ENCODE peak calls at places on chromosomes 3 and 15, in ten cellular contexts. A is NCI-H460; V is activated T-cell treated with anti-CD3 and anti-CD28 coated beads for 24 hours; L is NCI-H2029 treated with DMSO at 0.1 percent for 48 hours; O is EL; W is NCI-H1694 treated with DMSO at 0.1 percent for 48 hours; N is colonic mucosa; X is endothelial cell; D is fibroblast of lung; P is CD8-positive, alpha-beta memory T cell. H is an unnamed sample.

GRCh38 chr3:197226179-197226578 is 72.2 kb downstream of the DLG1 start:
- DNase-seq in A (no peak), V (no peak), L (no peak), O (no peak), W (no peak), N (no peak), X (no peak), D (no peak), P (no peak), H (peak; percentile 75)

GRCh38 chr3:76990606-76991005 is 49.3 kb upstream of the ROBO2 start:
- DNase-seq in A (no peak), V (no peak), L (no peak), O (no peak), W (no peak), N (no peak), X (no peak), D (no peak), P (no peak), H (no peak)

GRCh38 chr15:59819047-59819446 is 129.9 kb upstream of the BNIP2 start:
- DNase-seq in A (no peak), V (no peak), L (no peak), O (no peak), W (peak; percentile 91), N (no peak), X (no peak), D (no peak), P (no peak), H (no peak)

GRCh38 chr3:66472313-66473134 is 28.3 kb downstream of the LRIG1 start:
- DNase-seq in A (no peak), V (peak; percentile 46), L (no peak), O (peak; percentile 72), W (no peak), N (peak; percentile 68), X (no peak), D (peak; percentile 90), P (no peak), H (no peak)

GRCh38 chr3:63048365-63048764 is 173.1 kb upstream of the CADPS start:
- DNase-seq in A (no peak), V (no peak), L (no peak), O (no peak), W (no peak), N (no peak), X (no peak), D (peak; percentile 70), P (no peak), H (no peak)

GRCh38 chr15:69524296-69524695 is 71.7 kb downstream of the RPLP1 start:
- DNase-seq in A (no peak), V (no peak), L (no peak), O (no peak), W (no peak), N (peak; percentile 63), X (no peak), D (no peak), P (no peak), H (no peak)

GRCh38 chr3:155106059-155106458 is 25.9 kb downstream of the MME start:
- DNase-seq in A (no peak), V (no peak), L (no peak), O (no peak), W (no peak), N (no peak), X (no peak), D (peak; percentile 7), P (no peak), H (no peak)

GRCh38 chr3:111069974-111070751 is 1.5 kb upstream of the NECTIN3 start:
- DNase-seq in A (no peak), V (no peak), L (no peak), O (peak; percentile 22), W (no peak), N (peak; percentile 52), X (peak; percentile 13), D (peak; percentile 11), P (no peak), H (peak; percentile 39)

GRCh38 chr3:66889758-66890576 is 108.1 kb upstream of the KBTBD8 start:
- DNase-seq in A (no peak), V (no peak), L (no peak), O (no peak), W (no peak), N (no peak), X (no peak), D (no peak), P (no peak), H (no peak)

GRCh38 chr3:8945890-8946590 is 17.2 kb downstream of the RAD18 start:
- DNase-seq in A (no peak), V (no peak), L (no peak), O (no peak), W (no peak), N (no peak), X (no peak), D (no peak), P (no peak), H (no peak)

GRCh38 chr3:54835701-54836100 is 92.2 kb downstream of the LRTM1 start:
- DNase-seq in A (no peak), V (no peak), L (no peak), O (no peak), W (no peak), N (no peak), X (no peak), D (no peak), P (no peak), H (no peak)

GRCh38 chr3:128426128-128426921 is 40.4 kb downstream of the DNAJB8 start:
- DNase-seq in A (peak; percentile 17), V (peak; percentile 44), L (no peak), O (peak; percentile 39), W (no peak), N (peak; percentile 32), X (peak; percentile 84), D (no peak), P (peak; percentile 23), H (peak; percentile 67)

GRCh38 chr3:127373701-127374625 is 86.1 kb upstream of the PRR20G start:
- DNase-seq in A (no peak), V (no peak), L (no peak), O (peak; percentile 15), W (peak; percentile 8), N (peak; percentile 29), X (peak; percentile 53), D (no peak), P (no peak), H (peak; percentile 24)

GRCh38 chr3:149832086-149832485 is 19.1 kb downstream of the RNF13 start:
- DNase-seq in A (no peak), V (no peak), L (no peak), O (no peak), W (no peak), N (no peak), X (no peak), D (peak; percentile 36), P (no peak), H (no peak)

H was measured in SK-N-DZ.